ENCODE peak calls at places on chromosomes 11 and 22, in seven cellular contexts. M is progenitor cell of endocrine pancreas, T is K562, E is GM13977, Y is neural crest cell, W is A549, B is RWPE2. H is an unnamed sample.

GRCh38 chr11:69308531-69308930 is 14.6 kb downstream of the MYEOV start:
- DNase-seq in W (no peak), T (no peak), M (no peak), B (peak; percentile 42), E (no peak), Y (no peak), H (no peak)

GRCh38 chr11:132719684-132720083 is 812.6 kb downstream of the OPCML start:
- DNase-seq in E (no peak), B (no peak), W (no peak), M (no peak), Y (no peak), T (no peak), H (no peak)

GRCh38 chr11:33721291-33721840 is 14.9 kb downstream of the CD59 start:
- DNase-seq in E (no peak), T (no peak), W (no peak), B (no peak), M (no peak), Y (no peak), H (no peak)

GRCh38 chr11:74427377-74427776 is 29.1 kb upstream of the PGM2L1 start:
- DNase-seq in M (no peak), E (no peak), B (no peak), W (peak; percentile 14), T (no peak), Y (no peak), H (no peak)

GRCh38 chr22:19800761-19801244 is 40.2 kb downstream of the TBX1 start:
- DNase-seq in E (no peak), Y (peak; percentile 20), T (peak; percentile 76), B (no peak), M (no peak), W (peak; percentile 39), H (no peak)

GRCh38 chr11:1473011-1473628 is 13.5 kb downstream of the MOB2 start:
- DNase-seq in B (no peak), Y (no peak), T (no peak), M (no peak), E (no peak), W (no peak), H (no peak)

GRCh38 chr11:77730789-77731188 is 89.7 kb downstream of the RSF1 start:
- DNase-seq in Y (no peak), T (no peak), M (no peak), W (no peak), B (no peak), E (no peak), H (no peak)

GRCh38 chr11:46367244-46367915 is 14.1 kb upstream of the MDK start:
- DNase-seq in E (peak; percentile 82), Y (peak; percentile 80), B (no peak), T (peak; percentile 66), W (peak; percentile 46), M (peak; percentile 67), H (peak; percentile 85)

GRCh38 chr22:50270302-50271010 is at the start of gene MAPK11:
- DNase-seq in Y (peak; percentile 67), E (peak; percentile 89), M (peak; percentile 86), B (no peak), W (peak; percentile 66), T (peak; percentile 57), H (peak; percentile 85)

GRCh38 chr11:44016546-44017442 is 31.0 kb upstream of the ACCSL start:
- DNase-seq in B (peak; percentile 22), E (no peak), W (no peak), T (no peak), Y (no peak), M (no peak), H (no peak)

GRCh38 chr22:40412441-40412840 is 42.0 kb downstream of the SGSM3 start:
- DNase-seq in M (no peak), Y (no peak), T (no peak), W (no peak), B (no peak), E (peak; percentile 83), H (peak; percentile 75)

GRCh38 chr22:29272624-29273023 is 4.6 kb downstream of the EWSR1 start:
- DNase-seq in E (no peak), M (no peak), B (no peak), Y (no peak), W (no peak), T (no peak), H (no peak)

GRCh38 chr11:14789879-14790484 is 102.0 kb downstream of the CYP2R1 start:
- DNase-seq in B (no peak), M (no peak), T (no peak), Y (no peak), W (peak; percentile 10), E (no peak), H (no peak)

GRCh38 chr11:67261942-67262681 is 4.2 kb upstream of the GRK2 start:
- DNase-seq in M (no peak), B (peak; percentile 53), W (no peak), Y (no peak), E (no peak), T (no peak), H (no peak)

GRCh38 chr11:1222491-1223345 is at the start of gene MUC5B:
- DNase-seq in B (no peak), T (no peak), M (no peak), Y (no peak), W (peak; percentile 83), E (no peak), H (no peak)

GRCh38 chr22:50257451-50258360 is 3.8 kb downstream of the MAPK12 start:
- DNase-seq in T (no peak), E (no peak), W (no peak), M (no peak), B (no peak), Y (no peak), H (no peak)

GRCh38 chr11:45651841-45652745 is 13.3 kb downstream of the CHST1 start:
- DNase-seq in W (no peak), B (peak; percentile 31), E (no peak), M (no peak), T (no peak), Y (no peak), H (no peak)

GRCh38 chr11:13487661-13488030 is 8.2 kb downstream of the PTH start:
- DNase-seq in T (peak; percentile 18), E (peak; percentile 42), Y (no peak), W (peak; percentile 67), M (no peak), B (no peak), H (peak; percentile 39)

GRCh38 chr22:50622723-50623327 is 5.1 kb downstream of the ARSA start:
- DNase-seq in M (no peak), B (peak; percentile 56), E (no peak), T (no peak), Y (no peak), W (no peak), H (no peak)

GRCh38 chr11:76616676-76617552 is 53.6 kb downstream of the LRRC32 start:
- DNase-seq in W (no peak), Y (no peak), B (no peak), T (no peak), M (no peak), E (no peak), H (no peak)

GRCh38 chr11:115222218-115222862 is 281.9 kb downstream of the CADM1 start:
- DNase-seq in B (no peak), T (no peak), W (peak; percentile 86), E (peak; percentile 58), Y (no peak), M (no peak), H (peak; percentile 43)

GRCh38 chr22:39214006-39214382 is 30.8 kb downstream of the PDGFB start:
- DNase-seq in T (no peak), B (peak; percentile 29), E (peak; percentile 9), M (no peak), W (no peak), Y (no peak), H (peak; percentile 12)

GRCh38 chr11:1563149-1563638 is 8.9 kb downstream of the DUSP8 start:
- DNase-seq in W (no peak), Y (no peak), M (no peak), E (no peak), B (no peak), T (no peak), H (no peak)

GRCh38 chr11:130390071-130390758 is 38.2 kb downstream of the ADAMTS8 start:
- DNase-seq in M (no peak), T (no peak), B (no peak), E (no peak), Y (no peak), W (peak; percentile 52), H (no peak)

GRCh38 chr11:86288776-86289507 is 13.1 kb upstream of the HIKESHI start:
- DNase-seq in B (no peak), T (no peak), M (no peak), Y (no peak), E (no peak), W (no peak), H (no peak)

GRCh38 chr22:45804986-45805325 is 133.3 kb downstream of the ATXN10 start:
- DNase-seq in W (peak; percentile 89), Y (no peak), B (no peak), E (no peak), T (no peak), M (no peak), H (no peak)

GRCh38 chr22:39325392-39325932 is 6.0 kb upstream of the RPL3 start:
- DNase-seq in B (no peak), Y (no peak), E (no peak), T (no peak), W (no peak), M (no peak), H (no peak)

DNA sequence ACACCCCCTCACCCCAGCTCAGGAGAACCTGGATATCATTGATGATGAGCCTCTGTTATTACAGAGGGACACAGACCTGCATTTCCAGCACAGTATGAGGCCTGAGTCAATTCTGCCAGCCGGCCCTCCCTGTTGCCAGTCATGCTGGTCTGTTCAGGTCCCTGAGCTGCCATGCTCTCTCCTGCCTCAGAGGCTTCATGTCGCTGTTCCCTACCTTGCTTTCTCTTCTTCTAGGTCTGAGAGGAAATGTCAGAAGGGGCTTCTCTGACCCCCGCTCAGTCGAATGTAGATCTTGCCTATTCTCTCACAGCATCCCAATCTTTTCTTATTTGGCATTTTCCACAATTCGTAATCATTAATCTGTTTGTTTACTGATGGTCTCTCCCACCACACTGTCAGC is 21.8 kb upstream of the ABCC8 start:
- DNase-seq in W (no peak), M (no peak), Y (no peak), E (no peak), T (peak; percentile 49), B (no peak), H (no peak)
- TF ChIP-seq CTCF in W (no peak), M (peak; percentile 57), Y (peak; percentile 48), E (peak; percentile 21), T (peak; percentile 34), B (peak; percentile 51), H (no peak)

GRCh38 chr11:119356349-119357031 is 10.0 kb upstream of the MFRP start:
- DNase-seq in M (peak; percentile 58), B (no peak), W (peak; percentile 70), Y (peak; percentile 85), E (peak; percentile 91), T (peak; percentile 79), H (peak; percentile 91)
- TF ChIP-seq CTCF in M (peak; percentile 89), B (peak; percentile 92), W (peak; percentile 90), Y (peak; percentile 99), E (peak; percentile 94), T (peak; percentile 88), H (peak; percentile 98)

GRCh38 chr11:109197656-109198055 is 224.3 kb upstream of the C11orf87 start:
- DNase-seq in W (no peak), E (no peak), Y (no peak), T (no peak), B (no peak), M (no peak), H (no peak)
- TF ChIP-seq CTCF in W (no peak), E (no peak), Y (no peak), T (no peak), B (no peak), M (no peak), H (no peak)

GRCh38 chr11:126186708-126187481 is 24.6 kb downstream of the RPUSD4 start:
- DNase-seq in E (no peak), W (no peak), T (no peak), B (no peak), M (no peak), Y (no peak), H (no peak)
- TF ChIP-seq CTCF in E (peak; percentile 14), W (no peak), T (peak; percentile 1), B (peak; percentile 2), M (peak; percentile 24), Y (peak; percentile 41), H (no peak)

H was measured in GM13976.